ENCODE peak calls at places on chromosomes 3 and 15, in eight cellular contexts. L is activated CD4-positive, alpha-beta T cell treated with anti-CD3 and anti-CD28 coated beads for 24 hours; V is DMS153; P is GM13977; K is hepatic stellate cell; G is stimulated activated CD4-positive, alpha-beta T cell treated with anti-CD3 and anti-CD28 coated beads, Interleukin-1b, Interleukin-23, amount 100 ng/mL, for 48 hours; R is activated naive CD4-positive, alpha-beta T cell; N is H9. S is an unnamed sample.

GRCh38 chr3:197549261-197549885 is 6.4 kb downstream of the BDH1 start:
- DNase-seq in L (no peak), V (no peak), P (no peak), K (no peak), G (no peak), R (no peak), N (no peak), S (no peak)

GRCh38 chr3:73719413-73719831 is 94.7 kb upstream of the PDZRN3 start:
- DNase-seq in L (no peak), V (no peak), P (no peak), K (no peak), G (no peak), R (no peak), N (no peak), S (no peak)

GRCh38 chr3:117814975-117815374 is 1105.4 kb downstream of the TUSC7 start:
- DNase-seq in L (no peak), V (no peak), P (no peak), K (peak; percentile 3), G (no peak), R (no peak), N (no peak), S (no peak)

GRCh38 chr3:120634539-120634938 is 38.4 kb downstream of the NDUFB4 start:
- DNase-seq in L (no peak), V (no peak), P (no peak), K (no peak), G (no peak), R (no peak), N (no peak), S (no peak)

GRCh38 chr3:150544040-150544439 is 2.3 kb downstream of the SERP1 start:
- DNase-seq in L (no peak), V (no peak), P (no peak), K (peak; percentile 35), G (no peak), R (no peak), N (no peak), S (no peak)

GRCh38 chr3:11818033-11818432 is 28.7 kb downstream of the TAMM41 start:
- DNase-seq in L (no peak), V (no peak), P (no peak), K (peak; percentile 12), G (no peak), R (no peak), N (no peak), S (no peak)

GRCh38 chr15:26744894-26745293 is 28.0 kb downstream of the GABRB3 start:
- DNase-seq in L (no peak), V (no peak), P (no peak), K (no peak), G (no peak), R (no peak), N (no peak), S (no peak)

GRCh38 chr3:3589715-3590130 is 209.5 kb upstream of the LRRN1 start:
- DNase-seq in L (no peak), V (no peak), P (peak; percentile 56), K (no peak), G (no peak), R (no peak), N (no peak), S (no peak)

GRCh38 chr3:7340795-7341194 is 479.9 kb downstream of the GRM7 start:
- DNase-seq in L (no peak), V (no peak), P (no peak), K (no peak), G (no peak), R (no peak), N (no peak), S (no peak)

GRCh38 chr3:8579101-8579500 is 65.5 kb downstream of the SSUH2 start:
- DNase-seq in L (no peak), V (no peak), P (peak; percentile 19), K (no peak), G (no peak), R (no peak), N (no peak), S (no peak)

GRCh38 chr15:99101501-99101900 is 3.4 kb upstream of the SYNM start:
- DNase-seq in L (no peak), V (no peak), P (no peak), K (no peak), G (no peak), R (no peak), N (no peak), S (no peak)

GRCh38 chr3:187281191-187281714 is 10.3 kb downstream of the MASP1 start:
- DNase-seq in L (no peak), V (no peak), P (no peak), K (peak; percentile 81), G (no peak), R (no peak), N (no peak), S (no peak)

GRCh38 chr3:35665390-35666055 is 26.2 kb downstream of the ARPP21 start:
- DNase-seq in L (no peak), V (no peak), P (no peak), K (no peak), G (no peak), R (no peak), N (no peak), S (no peak)

GRCh38 chr3:177431525-177432255 is 234.4 kb upstream of the TBL1XR1 start:
- DNase-seq in L (no peak), V (no peak), P (no peak), K (no peak), G (no peak), R (no peak), N (no peak), S (no peak)

GRCh38 chr3:123392871-123393620 is 55.8 kb downstream of the ADCY5 start:
- DNase-seq in L (no peak), V (no peak), P (no peak), K (no peak), G (no peak), R (no peak), N (no peak), S (no peak)

GRCh38 chr3:113695818-113696645 is at the start of gene USF3:
- DNase-seq in L (peak; percentile 66), V (no peak), P (peak; percentile 96), K (peak; percentile 87), G (peak; percentile 80), R (peak; percentile 48), N (peak; percentile 75), S (no peak)

GRCh38 chr3:179676081-179676480 is 23.2 kb downstream of the USP13 start:
- DNase-seq in L (no peak), V (no peak), P (no peak), K (no peak), G (no peak), R (no peak), N (no peak), S (no peak)

GRCh38 chr3:29240248-29240647 is 40.6 kb upstream of the RBMS3 start:
- DNase-seq in L (no peak), V (no peak), P (no peak), K (peak; percentile 18), G (no peak), R (no peak), N (no peak), S (no peak)

GRCh38 chr3:193711964-193712598 is 119.1 kb downstream of the OPA1 start:
- DNase-seq in L (no peak), V (peak; percentile 99), P (no peak), K (no peak), G (no peak), R (no peak), N (no peak), S (no peak)

GRCh38 chr3:142053835-142054234 is 95.5 kb downstream of the TFDP2 start:
- DNase-seq in L (no peak), V (no peak), P (no peak), K (no peak), G (no peak), R (no peak), N (no peak), S (no peak)